ENCODE peak calls at places on chromosomes 3 and 15, in seven cellular contexts. B, G, X, K, D, W and R are unnamed samples.

GRCh38 chr3:67529337-67529736 is 125.1 kb downstream of the SUCLG2 start:
- DNase-seq in B (no peak), K (no peak), W (no peak), X (no peak), G (no peak), D (no peak), R (no peak)

GRCh38 chr15:60389261-60390077 is 8.3 kb downstream of the ANXA2 start:
- DNase-seq in G (no peak), D (no peak), K (no peak), W (peak; percentile 27), B (no peak), X (no peak), R (no peak)

GRCh38 chr3:149441662-149442442 is 32.6 kb upstream of the TM4SF4 start:
- DNase-seq in G (no peak), W (no peak), X (no peak), B (no peak), D (no peak), K (no peak), R (no peak)

GRCh38 chr3:127616836-127617605 is 12.0 kb upstream of the PODXL2 start:
- DNase-seq in W (no peak), G (no peak), X (no peak), D (no peak), B (no peak), K (no peak), R (no peak)

GRCh38 chr15:79132770-79133169 is 42.2 kb upstream of the RASGRF1 start:
- DNase-seq in K (no peak), D (no peak), X (no peak), B (no peak), W (peak; percentile 7), G (no peak), R (no peak)

GRCh38 chr15:77225088-77225487 is 154.2 kb upstream of the TSPAN3 start:
- DNase-seq in G (no peak), W (no peak), D (no peak), K (no peak), X (no peak), B (no peak), R (no peak)

GRCh38 chr15:37882640-37883039 is 51.8 kb upstream of the TMCO5A start:
- DNase-seq in W (no peak), X (no peak), G (no peak), K (no peak), B (no peak), D (no peak), R (no peak)

GRCh38 chr15:24761704-24762302 is 86.2 kb downstream of the NPAP1 start:
- DNase-seq in K (no peak), W (peak; percentile 10), X (no peak), D (no peak), G (no peak), B (no peak), R (no peak)